ENCODE peak calls at places on chromosomes 11 and 22, in four cellular contexts. E is sciatic nerve, B is OCI-M1, I is HTR-8/SVneo. O is an unnamed sample.
A peak's percentile ranks its signal among the peaks of the same experiment; 100 is the strongest.

GRCh38 chr11:72844356-72844755 is 30.1 kb downstream of the ATG16L2 start:
- DNase-seq in E (no peak), B (no peak), I (no peak), O (peak; percentile 69)

GRCh38 chr22:26563022-26563421 is 26.9 kb downstream of the TPST2 start:
- DNase-seq in E (no peak), B (peak; percentile 18), I (no peak), O (peak; percentile 19)

GRCh38 chr11:66970371-66970807 is 4.7 kb upstream of the C11orf86 start:
- DNase-seq in E (no peak), B (no peak), I (no peak), O (no peak)

GRCh38 chr11:117020287-117020686 is 77.9 kb downstream of the SIK3 start:
- DNase-seq in E (no peak), B (peak; percentile 64), I (no peak), O (no peak)

GRCh38 chr11:128210148-128210940 is 377.0 kb downstream of the ETS1 start:
- DNase-seq in E (no peak), B (no peak), I (peak; percentile 77), O (peak; percentile 20)

GRCh38 chr22:37742374-37743092 is 45.7 kb downstream of the TRIOBP start:
- DNase-seq in E (no peak), B (peak; percentile 20), I (peak; percentile 47), O (no peak)

GRCh38 chr11:30566482-30566881 is 19.7 kb downstream of the MPPED2 start:
- DNase-seq in E (no peak), B (no peak), I (no peak), O (no peak)

GRCh38 chr22:20008221-20008995 is 8.2 kb downstream of the ARVCF start:
- DNase-seq in E (no peak), B (no peak), I (no peak), O (no peak)